ENCODE peak calls at places on chromosomes 2 and 18, in seven cellular contexts. One of them, this sample, is unnamed.

GRCh38 chr2:113178069-113178468 is 4.3 kb downstream of the PSD4 start:
- DNase-seq in heart left ventricle: no peak
- DNase-seq in fibroblast of lung: no peak
- DNase-seq in foreskin fibroblast: no peak
- DNase-seq in endothelial cell: no peak
- DNase-seq in astrocyte: no peak
- DNase-seq in upper lobe of right lung: no peak
- DNase-seq in this sample: no peak

GRCh38 chr2:30915485-30915884 is 108.2 kb upstream of the CAPN13 start:
- DNase-seq in heart left ventricle: peak
- DNase-seq in fibroblast of lung: no peak
- DNase-seq in foreskin fibroblast: peak
- DNase-seq in endothelial cell: peak
- DNase-seq in astrocyte: no peak
- DNase-seq in upper lobe of right lung: peak
- DNase-seq in this sample: no peak

GRCh38 chr2:154623819-154624218 is 74.7 kb upstream of the KCNJ3 start:
- DNase-seq in heart left ventricle: peak
- DNase-seq in fibroblast of lung: peak
- DNase-seq in foreskin fibroblast: peak
- DNase-seq in endothelial cell: peak
- DNase-seq in astrocyte: peak
- DNase-seq in upper lobe of right lung: no peak
- DNase-seq in this sample: no peak

GRCh38 chr2:11128258-11128951 is 26.9 kb upstream of the SLC66A3 start:
- DNase-seq in heart left ventricle: no peak
- DNase-seq in fibroblast of lung: peak
- DNase-seq in foreskin fibroblast: peak
- DNase-seq in endothelial cell: no peak
- DNase-seq in astrocyte: peak
- DNase-seq in upper lobe of right lung: no peak
- DNase-seq in this sample: no peak

GRCh38 chr2:102971661-102972060 is 209.8 kb downstream of the TMEM182 start:
- DNase-seq in heart left ventricle: no peak
- DNase-seq in fibroblast of lung: no peak
- DNase-seq in foreskin fibroblast: no peak
- DNase-seq in endothelial cell: no peak
- DNase-seq in astrocyte: peak
- DNase-seq in upper lobe of right lung: no peak
- DNase-seq in this sample: no peak

GRCh38 chr2:219472629-219473187 is 26.0 kb upstream of the GMPPA start:
- DNase-seq in heart left ventricle: no peak
- DNase-seq in fibroblast of lung: no peak
- DNase-seq in foreskin fibroblast: no peak
- DNase-seq in endothelial cell: no peak
- DNase-seq in astrocyte: no peak
- DNase-seq in upper lobe of right lung: no peak
- DNase-seq in this sample: no peak

GRCh38 chr2:38690499-38691420 is 24.8 kb downstream of the GALM start:
- DNase-seq in heart left ventricle: no peak
- DNase-seq in fibroblast of lung: peak
- DNase-seq in foreskin fibroblast: peak
- DNase-seq in endothelial cell: no peak
- DNase-seq in astrocyte: peak
- DNase-seq in upper lobe of right lung: no peak
- DNase-seq in this sample: no peak

GRCh38 chr2:13652531-13653313 is 936.0 kb downstream of the TRIB2 start:
- DNase-seq in heart left ventricle: no peak
- DNase-seq in fibroblast of lung: peak
- DNase-seq in foreskin fibroblast: peak
- DNase-seq in endothelial cell: no peak
- DNase-seq in astrocyte: peak
- DNase-seq in upper lobe of right lung: no peak
- DNase-seq in this sample: no peak

GRCh38 chr2:148860037-148860436 is 15.0 kb upstream of the KIF5C start:
- DNase-seq in heart left ventricle: no peak
- DNase-seq in fibroblast of lung: peak
- DNase-seq in foreskin fibroblast: no peak
- DNase-seq in endothelial cell: no peak
- DNase-seq in astrocyte: no peak
- DNase-seq in upper lobe of right lung: no peak
- DNase-seq in this sample: no peak

GRCh38 chr2:108363900-108364225 is 13.9 kb upstream of the SULT1C4 start:
- DNase-seq in heart left ventricle: no peak
- DNase-seq in fibroblast of lung: no peak
- DNase-seq in foreskin fibroblast: peak
- DNase-seq in endothelial cell: no peak
- DNase-seq in astrocyte: no peak
- DNase-seq in upper lobe of right lung: no peak
- DNase-seq in this sample: no peak

GRCh38 chr2:47288864-47289263 is 114.1 kb upstream of the MSH2 start:
- DNase-seq in heart left ventricle: no peak
- DNase-seq in fibroblast of lung: peak
- DNase-seq in foreskin fibroblast: peak
- DNase-seq in endothelial cell: no peak
- DNase-seq in astrocyte: peak
- DNase-seq in upper lobe of right lung: no peak
- DNase-seq in this sample: no peak

GRCh38 chr2:177171418-177171865 is 41.2 kb upstream of the HNRNPA3 start:
- DNase-seq in heart left ventricle: no peak
- DNase-seq in fibroblast of lung: no peak
- DNase-seq in foreskin fibroblast: no peak
- DNase-seq in endothelial cell: no peak
- DNase-seq in astrocyte: peak
- DNase-seq in upper lobe of right lung: no peak
- DNase-seq in this sample: no peak

GRCh38 chr2:63846487-63846886 is 4.8 kb downstream of the UGP2 start:
- DNase-seq in heart left ventricle: peak
- DNase-seq in fibroblast of lung: no peak
- DNase-seq in foreskin fibroblast: no peak
- DNase-seq in endothelial cell: no peak
- DNase-seq in astrocyte: no peak
- DNase-seq in upper lobe of right lung: no peak
- DNase-seq in this sample: no peak

GRCh38 chr18:76803814-76804213 is 18.5 kb upstream of the ZNF236 start:
- DNase-seq in heart left ventricle: peak
- DNase-seq in fibroblast of lung: peak
- DNase-seq in foreskin fibroblast: peak
- DNase-seq in endothelial cell: peak
- DNase-seq in astrocyte: peak
- DNase-seq in upper lobe of right lung: no peak
- DNase-seq in this sample: no peak

GRCh38 chr2:72669121-72669520 is 156.7 kb downstream of the EXOC6B start:
- DNase-seq in heart left ventricle: no peak
- DNase-seq in fibroblast of lung: peak
- DNase-seq in foreskin fibroblast: peak
- DNase-seq in endothelial cell: no peak
- DNase-seq in astrocyte: peak
- DNase-seq in upper lobe of right lung: no peak
- DNase-seq in this sample: no peak

GRCh38 chr2:3268705-3269029 is 109.0 kb downstream of the EIPR1 start:
- DNase-seq in heart left ventricle: no peak
- DNase-seq in fibroblast of lung: no peak
- DNase-seq in foreskin fibroblast: no peak
- DNase-seq in endothelial cell: no peak
- DNase-seq in astrocyte: no peak
- DNase-seq in upper lobe of right lung: no peak
- DNase-seq in this sample: peak

GRCh38 chr2:36507408-36507812 is 90.6 kb downstream of the FEZ2 start:
- DNase-seq in heart left ventricle: peak
- DNase-seq in fibroblast of lung: peak
- DNase-seq in foreskin fibroblast: peak
- DNase-seq in endothelial cell: peak
- DNase-seq in astrocyte: no peak
- DNase-seq in upper lobe of right lung: no peak
- DNase-seq in this sample: no peak

GRCh38 chr2:16553222-16553621 is 112.4 kb downstream of the CYRIA start:
- DNase-seq in heart left ventricle: peak
- DNase-seq in fibroblast of lung: peak
- DNase-seq in foreskin fibroblast: peak
- DNase-seq in endothelial cell: peak
- DNase-seq in astrocyte: peak
- DNase-seq in upper lobe of right lung: no peak
- DNase-seq in this sample: no peak

GRCh38 chr2:126568734-126569133 is 87.2 kb upstream of the GYPC start:
- DNase-seq in heart left ventricle: no peak
- DNase-seq in fibroblast of lung: no peak
- DNase-seq in foreskin fibroblast: no peak
- DNase-seq in endothelial cell: no peak
- DNase-seq in astrocyte: no peak
- DNase-seq in upper lobe of right lung: no peak
- DNase-seq in this sample: no peak

DNA sequence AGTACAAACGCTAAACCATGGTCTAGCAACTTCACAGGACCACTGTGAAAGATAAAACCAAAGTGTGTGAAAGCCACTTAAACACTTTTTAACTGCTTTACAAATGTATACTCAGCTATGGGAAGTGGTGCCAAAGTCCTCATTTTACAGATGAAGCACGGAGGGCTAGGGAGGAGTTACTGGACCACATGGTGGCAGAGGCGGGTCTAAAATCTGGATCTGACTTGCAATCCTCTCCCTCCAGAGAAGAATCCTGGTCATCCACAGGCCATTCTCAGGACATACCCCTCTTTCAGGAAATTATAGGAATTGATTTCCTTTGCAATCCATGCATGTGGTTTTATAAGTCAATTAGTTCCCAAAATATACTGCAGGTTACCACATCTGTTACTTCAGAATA is 84.6 kb upstream of the GYPC start:
- DNase-seq in heart left ventricle: no peak
- DNase-seq in fibroblast of lung: no peak
- DNase-seq in foreskin fibroblast: no peak
- DNase-seq in endothelial cell: no peak
- DNase-seq in astrocyte: no peak
- DNase-seq in upper lobe of right lung: no peak
- DNase-seq in this sample: no peak
- TF ChIP-seq CTCF in heart left ventricle: no peak
- TF ChIP-seq CTCF in fibroblast of lung: no peak
- TF ChIP-seq CTCF in foreskin fibroblast: no peak
- TF ChIP-seq CTCF in endothelial cell: no peak
- TF ChIP-seq CTCF in astrocyte: no peak
- TF ChIP-seq CTCF in upper lobe of right lung: no peak
- TF ChIP-seq CTCF in this sample: no peak

DNA sequence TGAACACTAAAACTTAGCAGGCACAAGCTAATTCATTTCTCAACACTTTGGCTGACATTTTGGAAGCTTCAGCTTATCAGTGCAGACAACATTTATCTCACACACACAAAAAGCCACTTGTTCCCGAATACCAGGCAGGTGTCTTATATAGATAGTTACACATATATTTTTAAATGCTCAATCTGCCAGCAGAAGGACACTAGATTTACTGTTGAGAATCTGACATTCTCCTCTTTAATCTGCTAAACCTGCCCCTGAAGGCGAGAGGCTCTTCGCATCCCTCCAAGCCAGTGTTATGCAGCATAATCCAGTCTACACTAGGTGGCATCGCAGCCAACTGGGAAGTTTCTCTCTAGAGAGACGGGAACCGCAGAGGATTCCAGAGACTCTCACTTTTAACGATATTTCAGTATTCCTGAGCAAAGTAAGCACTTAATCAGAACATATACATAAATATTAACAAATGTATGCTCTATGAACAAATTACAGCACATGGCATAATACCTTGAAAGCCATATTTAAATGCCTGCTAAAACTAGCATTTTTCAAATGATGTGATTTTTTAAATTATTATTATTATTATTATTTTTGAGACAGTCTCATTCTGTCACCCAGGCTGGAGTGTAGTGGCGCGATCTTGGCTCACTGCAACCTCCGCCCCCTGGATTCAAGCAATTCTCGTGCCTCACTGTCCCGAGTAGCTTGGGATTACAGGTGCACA is 90.2 kb upstream of the SCG2 start:
- DNase-seq in heart left ventricle: peak
- DNase-seq in fibroblast of lung: peak
- DNase-seq in foreskin fibroblast: peak
- DNase-seq in endothelial cell: peak
- DNase-seq in astrocyte: peak
- DNase-seq in upper lobe of right lung: no peak
- DNase-seq in this sample: no peak
- TF ChIP-seq CTCF in heart left ventricle: peak
- TF ChIP-seq CTCF in fibroblast of lung: peak
- TF ChIP-seq CTCF in foreskin fibroblast: peak
- TF ChIP-seq CTCF in endothelial cell: no peak
- TF ChIP-seq CTCF in astrocyte: peak
- TF ChIP-seq CTCF in upper lobe of right lung: peak
- TF ChIP-seq CTCF in this sample: peak

GRCh38 chr2:161576421-161576820 is 47.8 kb upstream of the SLC4A10 start:
- DNase-seq in heart left ventricle: no peak
- DNase-seq in fibroblast of lung: no peak
- DNase-seq in foreskin fibroblast: no peak
- DNase-seq in endothelial cell: peak
- DNase-seq in astrocyte: no peak
- DNase-seq in upper lobe of right lung: no peak
- DNase-seq in this sample: no peak
- TF ChIP-seq CTCF in heart left ventricle: no peak
- TF ChIP-seq CTCF in fibroblast of lung: peak
- TF ChIP-seq CTCF in foreskin fibroblast: peak
- TF ChIP-seq CTCF in endothelial cell: peak
- TF ChIP-seq CTCF in astrocyte: no peak
- TF ChIP-seq CTCF in upper lobe of right lung: no peak
- TF ChIP-seq CTCF in this sample: no peak

GRCh38 chr2:126879348-126880261 is 19.1 kb upstream of the TEX51 start:
- DNase-seq in heart left ventricle: no peak
- DNase-seq in fibroblast of lung: no peak
- DNase-seq in foreskin fibroblast: no peak
- DNase-seq in endothelial cell: no peak
- DNase-seq in astrocyte: no peak
- DNase-seq in upper lobe of right lung: no peak
- DNase-seq in this sample: peak

GRCh38 chr2:126882181-126882580 is 16.5 kb upstream of the TEX51 start:
- DNase-seq in heart left ventricle: no peak
- DNase-seq in fibroblast of lung: no peak
- DNase-seq in foreskin fibroblast: no peak
- DNase-seq in endothelial cell: no peak
- DNase-seq in astrocyte: no peak
- DNase-seq in upper lobe of right lung: no peak
- DNase-seq in this sample: no peak

GRCh38 chr2:126880262-126880800 is 18.4 kb upstream of the TEX51 start:
- DNase-seq in heart left ventricle: no peak
- DNase-seq in fibroblast of lung: no peak
- DNase-seq in foreskin fibroblast: no peak
- DNase-seq in endothelial cell: no peak
- DNase-seq in astrocyte: no peak
- DNase-seq in upper lobe of right lung: peak
- DNase-seq in this sample: peak

GRCh38 chr2:126881591-126881990 is 17.1 kb upstream of the TEX51 start:
- DNase-seq in heart left ventricle: no peak
- DNase-seq in fibroblast of lung: no peak
- DNase-seq in foreskin fibroblast: no peak
- DNase-seq in endothelial cell: no peak
- DNase-seq in astrocyte: no peak
- DNase-seq in upper lobe of right lung: no peak
- DNase-seq in this sample: peak

DNA sequence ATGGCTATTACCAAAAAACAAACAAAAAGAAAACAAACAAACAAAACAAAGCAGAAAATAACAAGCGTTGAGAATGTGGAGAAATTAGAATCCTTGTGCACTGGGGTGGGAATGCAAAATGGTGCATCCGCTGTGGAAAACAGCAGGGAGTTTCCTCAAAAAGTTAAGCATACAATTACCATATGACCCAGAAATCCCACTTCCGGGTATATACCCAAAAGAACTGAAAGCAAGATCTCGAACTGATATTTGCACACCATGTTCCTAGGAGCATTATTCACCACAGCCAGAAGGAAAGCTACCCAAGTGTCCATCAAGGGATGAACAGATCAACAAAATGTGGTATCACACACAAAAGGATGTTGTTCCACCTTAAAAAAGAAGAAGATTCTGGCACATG is 17.9 kb upstream of the TEX51 start:
- DNase-seq in heart left ventricle: no peak
- DNase-seq in fibroblast of lung: no peak
- DNase-seq in foreskin fibroblast: no peak
- DNase-seq in endothelial cell: no peak
- DNase-seq in astrocyte: no peak
- DNase-seq in upper lobe of right lung: no peak
- DNase-seq in this sample: no peak
- TF ChIP-seq CTCF in heart left ventricle: no peak
- TF ChIP-seq CTCF in fibroblast of lung: no peak
- TF ChIP-seq CTCF in foreskin fibroblast: no peak
- TF ChIP-seq CTCF in endothelial cell: no peak
- TF ChIP-seq CTCF in astrocyte: no peak
- TF ChIP-seq CTCF in upper lobe of right lung: no peak
- TF ChIP-seq CTCF in this sample: no peak

This sample was measured in osteocyte.